ENCODE peak calls at places on chromosome 13, in ten cellular contexts. L is H1, R is ovary, N is body of pancreas, Q is tibial nerve, M is IMR-90, G is A549, K is uterus, T is sigmoid colon, I is testis. X is an unnamed sample.
A peak's percentile ranks its signal among the peaks of the same experiment; 100 is the strongest.

GRCh38 chr13:32281083-32281482 is 34.1 kb downstream of the ZAR1L start:
- DNase-seq in L (no peak), R (no peak), N (no peak), Q (no peak), M (no peak), G (no peak), K (no peak), T (no peak), I (no peak), X (no peak)

GRCh38 chr13:69374036-69374435 is 733.6 kb upstream of the ATXN8OS start:
- DNase-seq in L (no peak), R (no peak), N (no peak), Q (no peak), M (no peak), G (no peak), K (no peak), T (no peak), I (no peak), X (no peak)

GRCh38 chr13:99895999-99896695 is 75.4 kb downstream of the ZIC5 start:
- DNase-seq in L (no peak), R (no peak), N (no peak), Q (no peak), M (no peak), G (no peak), K (no peak), T (no peak), I (no peak), X (no peak)

GRCh38 chr13:43786766-43787517 is at the start of gene ENOX1:
- DNase-seq in L (no peak), R (peak; percentile 88), N (peak; percentile 38), Q (no peak), M (peak; percentile 74), G (peak; percentile 54), K (peak; percentile 68), T (peak; percentile 90), I (peak; percentile 84), X (peak; percentile 92)

GRCh38 chr13:23069571-23069970 is 111.2 kb upstream of the SGCG start:
- DNase-seq in L (no peak), R (no peak), N (no peak), Q (no peak), M (peak; percentile 87), G (no peak), K (no peak), T (no peak), I (no peak), X (no peak)

GRCh38 chr13:29897102-29897501 is 46.7 kb upstream of the UBL3 start:
- DNase-seq in L (no peak), R (no peak), N (no peak), Q (no peak), M (no peak), G (no peak), K (no peak), T (no peak), I (no peak), X (no peak)

GRCh38 chr13:108859202-108860012 is 230.0 kb downstream of the MYO16 start:
- DNase-seq in L (no peak), R (no peak), N (no peak), Q (no peak), M (peak; percentile 92), G (peak; percentile 73), K (no peak), T (no peak), I (no peak), X (no peak)

GRCh38 chr13:24745861-24746617 is 17.9 kb upstream of the RNF17 start:
- DNase-seq in L (no peak), R (no peak), N (no peak), Q (no peak), M (no peak), G (no peak), K (no peak), T (no peak), I (no peak), X (no peak)

GRCh38 chr13:43908156-43909126 is 28.7 kb downstream of the LACC1 start:
- DNase-seq in L (no peak), R (no peak), N (no peak), Q (no peak), M (peak; percentile 91), G (peak; percentile 66), K (no peak), T (no peak), I (peak; percentile 34), X (no peak)

GRCh38 chr13:47330031-47330430 is 433.2 kb upstream of the HTR2A start:
- DNase-seq in L (no peak), R (no peak), N (no peak), Q (no peak), M (no peak), G (no peak), K (no peak), T (no peak), I (no peak), X (no peak)

GRCh38 chr13:99958402-99959126 is 13.0 kb downstream of the ZIC5 start:
- DNase-seq in L (no peak), R (no peak), N (no peak), Q (no peak), M (no peak), G (no peak), K (no peak), T (no peak), I (no peak), X (no peak)

GRCh38 chr13:27172495-27172842 is 858 bp upstream of the USP12 start:
- DNase-seq in L (no peak), R (no peak), N (no peak), Q (no peak), M (peak; percentile 63), G (peak; percentile 18), K (no peak), T (no peak), I (peak; percentile 33), X (no peak)

GRCh38 chr13:27170521-27171243 is 929 bp downstream of the USP12 start:
- DNase-seq in L (no peak), R (peak; percentile 68), N (peak; percentile 48), Q (no peak), M (no peak), G (peak; percentile 39), K (peak; percentile 46), T (peak; percentile 76), I (peak; percentile 53), X (no peak)

GRCh38 chr13:27170221-27170520 is 1.4 kb downstream of the USP12 start:
- DNase-seq in L (no peak), R (no peak), N (no peak), Q (no peak), M (peak; percentile 84), G (no peak), K (no peak), T (no peak), I (no peak), X (no peak)

GRCh38 chr13:27171830-27172494 is 351 bp upstream of the USP12 start:
- DNase-seq in L (no peak), R (peak; percentile 93), N (peak; percentile 93), Q (peak; percentile 76), M (peak; percentile 90), G (peak; percentile 85), K (peak; percentile 91), T (peak; percentile 96), I (peak; percentile 91), X (no peak)

DNA sequence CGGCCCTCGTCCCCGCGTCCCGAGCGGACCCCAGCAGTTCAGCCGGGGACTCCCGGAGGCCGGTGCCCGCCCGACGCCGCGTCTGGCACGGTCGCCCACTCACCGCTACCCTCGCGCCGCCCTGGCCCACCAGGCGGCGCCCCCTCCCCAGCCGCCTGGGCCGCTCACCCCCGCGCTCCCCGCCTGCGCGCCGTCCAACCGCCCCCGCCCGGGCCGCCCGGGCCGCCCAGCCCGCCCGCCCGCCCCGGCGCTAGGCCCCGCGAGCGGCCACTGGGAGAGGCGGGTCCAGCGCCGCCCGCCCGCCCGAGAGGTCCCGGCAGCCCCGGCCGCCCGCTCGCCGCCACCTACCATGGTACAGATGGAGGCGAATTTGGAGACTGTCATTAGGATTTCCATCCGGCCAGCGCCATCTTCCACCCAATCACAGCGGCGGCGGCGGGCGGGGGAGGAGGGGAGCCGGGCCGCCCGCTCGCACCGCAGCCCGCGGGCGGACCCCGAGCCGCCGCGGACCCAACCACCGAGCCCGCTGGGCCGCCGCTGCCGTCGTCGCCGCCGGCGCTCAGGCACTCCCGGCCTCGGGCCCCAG is at the start of gene USP12:
- DNase-seq in L (no peak), R (no peak), N (no peak), Q (no peak), M (peak; percentile 22), G (no peak), K (no peak), T (no peak), I (peak; percentile 35), X (no peak)
- TF ChIP-seq POLR2A in L (no peak), R (no peak), N (no peak), Q (peak; percentile 58), M (peak; percentile 73), G (peak; percentile 56), K (no peak), T (no peak), I (no peak), X (no peak)

GRCh38 chr13:112416647-112417046 is 40.5 kb downstream of the SPACA7 start:
- DNase-seq in L (no peak), R (no peak), N (no peak), Q (no peak), M (no peak), G (no peak), K (no peak), T (no peak), I (no peak), X (no peak)

GRCh38 chr13:112417079-112417478 is 40.9 kb downstream of the SPACA7 start:
- DNase-seq in L (no peak), R (no peak), N (no peak), Q (no peak), M (no peak), G (no peak), K (no peak), T (no peak), I (no peak), X (no peak)
- H3K9me3 ChIP-seq in L (peaks cover 50% of the 10 kb centered on the region), R (no peaks in the 10 kb centered on the region), N (peaks cover 31% of the 10 kb centered on the region), Q (peaks cover 21% of the 10 kb centered on the region), M (peaks cover 13% of the 10 kb centered on the region), G (peaks cover 4% of the 10 kb centered on the region), K (no peaks in the 10 kb centered on the region), T (peaks cover 16% of the 10 kb centered on the region), I (no peaks in the 10 kb centered on the region), X (peaks cover 63% of the 10 kb centered on the region)

DNA sequence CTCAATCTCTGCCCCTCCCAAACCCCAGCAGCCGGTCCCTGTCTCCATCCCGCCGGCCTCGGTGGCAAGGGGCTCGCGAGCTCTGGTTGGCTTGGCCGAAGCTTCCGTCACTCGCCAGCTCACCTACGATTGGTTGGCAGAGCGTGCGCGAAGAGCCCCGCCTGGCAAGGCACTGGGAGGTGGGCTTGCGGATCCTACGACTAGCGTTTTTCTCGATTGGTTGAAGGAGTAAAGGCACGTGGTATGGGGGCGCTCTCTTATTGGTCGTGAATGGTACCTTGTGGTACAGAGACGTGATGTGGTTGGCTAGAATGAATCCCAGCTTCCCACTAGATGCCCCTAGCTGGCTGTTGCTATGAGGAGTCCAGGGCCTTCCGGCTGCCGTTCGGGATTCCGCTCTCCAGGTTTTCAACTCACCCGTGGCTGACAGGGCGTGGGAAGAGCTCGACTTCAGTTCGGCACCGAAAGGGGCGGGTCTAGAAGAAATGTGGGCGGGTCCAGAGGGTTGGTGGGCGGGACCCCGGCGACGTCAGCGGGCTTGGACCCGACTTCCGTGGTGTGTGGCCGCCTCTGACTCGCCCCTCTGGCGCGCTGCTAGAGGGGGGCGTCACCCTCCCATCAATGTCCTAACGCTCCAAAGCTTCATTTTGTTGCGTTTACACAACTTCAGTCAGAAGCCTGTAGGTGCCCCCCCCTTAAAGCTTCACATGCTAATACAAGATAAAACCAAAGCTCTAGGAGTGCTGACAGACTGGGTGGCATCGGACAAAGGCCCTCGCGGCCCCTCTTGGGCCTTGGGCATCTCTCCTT is 847 bp upstream of the RAP2A start:
- DNase-seq in L (peak; percentile 99), R (peak; percentile 100), N (peak; percentile 99), Q (peak; percentile 98), M (peak; percentile 100), G (peak; percentile 99), K (peak; percentile 100), T (peak; percentile 100), I (peak; percentile 99), X (peak; percentile 100)
- TF ChIP-seq POLR2A in L (peak; percentile 75), R (peak; percentile 26), N (peak; percentile 35), Q (peak; percentile 79), M (no peak), G (peak; percentile 17), K (peak; percentile 49), T (peak; percentile 70), I (peak; percentile 47), X (no peak)

GRCh38 chr13:79918620-79919019 is 422.3 kb downstream of the SPRY2 start:
- DNase-seq in L (no peak), R (no peak), N (no peak), Q (no peak), M (no peak), G (no peak), K (no peak), T (no peak), I (no peak), X (no peak)
- H3K9me3 ChIP-seq in L (no peaks in the 10 kb centered on the region), R (no peaks in the 10 kb centered on the region), N (no peaks in the 10 kb centered on the region), Q (no peaks in the 10 kb centered on the region), M (no peaks in the 10 kb centered on the region), G (no peaks in the 10 kb centered on the region), K (no peaks in the 10 kb centered on the region), T (no peaks in the 10 kb centered on the region), I (no peaks in the 10 kb centered on the region), X (peaks cover 9% of the 10 kb centered on the region)

X was measured in esophagus muscularis mucosa.